ENCODE peak calls at places on chromosome 21, in six cellular contexts. C is neuronal stem cell, G is caudate nucleus, B is HepG2, T is right lobe of liver, X is mesenchymal stem cell. F is an unnamed sample.

GRCh38 chr21:32800056-32800455 is 28.5 kb upstream of the PAXBP1 start:
- DNase-seq in C (no peak), G (no peak), B (no peak), T (no peak), X (no peak), F (no peak)

GRCh38 chr21:44898851-44899767 is 21.6 kb downstream of the ITGB2 start:
- DNase-seq in C (no peak), G (no peak), B (no peak), T (peak; percentile 19), X (no peak), F (peak; percentile 54)

GRCh38 chr21:36927718-36928117 is 38.8 kb downstream of the HLCS start:
- DNase-seq in C (peak; percentile 72), G (peak; percentile 57), B (peak; percentile 56), T (peak; percentile 85), X (peak; percentile 77), F (peak; percentile 77)

GRCh38 chr21:36783612-36784383 is 84.9 kb downstream of the SIM2 start:
- DNase-seq in C (no peak), G (no peak), B (peak; percentile 12), T (no peak), X (peak; percentile 18), F (no peak)

GRCh38 chr21:20882462-20883415 is 115.5 kb upstream of the NCAM2 start:
- DNase-seq in C (peak; percentile 44), G (peak; percentile 18), B (no peak), T (no peak), X (peak; percentile 31), F (no peak)

GRCh38 chr21:16071082-16071481 is 341.3 kb downstream of the USP25 start:
- DNase-seq in C (no peak), G (peak; percentile 88), B (no peak), T (no peak), X (no peak), F (no peak)

GRCh38 chr21:14589855-14590563 is 43.9 kb upstream of the SAMSN1 start:
- DNase-seq in C (no peak), G (no peak), B (no peak), T (no peak), X (no peak), F (peak; percentile 26)

GRCh38 chr21:15809818-15810217 is 80.0 kb downstream of the USP25 start:
- DNase-seq in C (no peak), G (no peak), B (no peak), T (no peak), X (peak; percentile 49), F (no peak)

GRCh38 chr21:44424608-44425306 is 30.6 kb upstream of the LRRC3 start:
- DNase-seq in C (no peak), G (no peak), B (no peak), T (peak; percentile 20), X (no peak), F (no peak)

GRCh38 chr21:31988492-31989285 is 115.9 kb downstream of the HUNK start:
- DNase-seq in C (no peak), G (no peak), B (no peak), T (no peak), X (peak; percentile 12), F (no peak)

GRCh38 chr21:40562603-40563002 is 284.4 kb downstream of the DSCAM start:
- DNase-seq in C (no peak), G (no peak), B (no peak), T (no peak), X (no peak), F (no peak)

GRCh38 chr21:41752231-41752681 is 14.6 kb downstream of the RIPK4 start:
- DNase-seq in C (no peak), G (no peak), B (no peak), T (no peak), X (peak; percentile 27), F (no peak)
- H3K27ac ChIP-seq in C (no peak overlapping the region), G (no peak overlapping the region), B (peak overlapping the region; percentile 45), T (no peak overlapping the region), X (peak overlapping the region; percentile 7), F (no peak overlapping the region)

GRCh38 chr21:26844258-26845065 is 747 bp downstream of the ADAMTS1 start:
- DNase-seq in C (peak; percentile 44), G (peak; percentile 58), B (no peak), T (peak; percentile 51), X (peak; percentile 63), F (no peak)

GRCh38 chr21:26843912-26844257 is 1.3 kb downstream of the ADAMTS1 start:
- DNase-seq in C (peak; percentile 35), G (peak; percentile 23), B (no peak), T (no peak), X (peak; percentile 61), F (no peak)

GRCh38 chr21:26845066-26845749 is at the start of gene ADAMTS1:
- DNase-seq in C (peak; percentile 88), G (peak; percentile 93), B (peak; percentile 4), T (peak; percentile 87), X (peak; percentile 95), F (no peak)

GRCh38 chr21:26846036-26846931 is 1.1 kb upstream of the ADAMTS1 start:
- DNase-seq in C (peak; percentile 58), G (peak; percentile 72), B (no peak), T (peak; percentile 78), X (peak; percentile 87), F (peak; percentile 9)

GRCh38 chr21:26845750-26846035 is 484 bp upstream of the ADAMTS1 start:
- DNase-seq in C (no peak), G (no peak), B (no peak), T (no peak), X (no peak), F (no peak)
- H3K27ac ChIP-seq in C (peak overlapping the region; percentile 88), G (peak overlapping the region; percentile 97), B (no peak overlapping the region), T (peak overlapping the region; percentile 85), X (peak overlapping the region; percentile 96), F (peak overlapping the region; percentile 88)

GRCh38 chr21:34983680-34984086 is 65.4 kb downstream of the RUNX1 start:
- DNase-seq in C (no peak), G (no peak), B (no peak), T (no peak), X (peak; percentile 73), F (no peak)
- H3K27ac ChIP-seq in C (no peak overlapping the region), G (no peak overlapping the region), B (no peak overlapping the region), T (no peak overlapping the region), X (peak overlapping the region; percentile 70), F (no peak overlapping the region)

GRCh38 chr21:39083377-39084008 is 99.8 kb downstream of the PSMG1 start:
- DNase-seq in C (no peak), G (no peak), B (no peak), T (peak; percentile 76), X (peak; percentile 54), F (peak; percentile 36)
- H3K27ac ChIP-seq in C (no peak overlapping the region), G (no peak overlapping the region), B (peak overlapping the region; percentile 43), T (peak overlapping the region; percentile 79), X (no peak overlapping the region), F (peak overlapping the region; percentile 71)

GRCh38 chr21:45993210-45994085 is 11.9 kb downstream of the COL6A1 start:
- DNase-seq in C (no peak), G (no peak), B (no peak), T (peak; percentile 18), X (no peak), F (no peak)

GRCh38 chr21:45994086-45994661 is 12.6 kb downstream of the COL6A1 start:
- DNase-seq in C (no peak), G (no peak), B (no peak), T (peak; percentile 10), X (no peak), F (no peak)

GRCh38 chr21:45995686-45996179 is 14.2 kb downstream of the COL6A1 start:
- DNase-seq in C (no peak), G (no peak), B (no peak), T (peak; percentile 21), X (no peak), F (no peak)

GRCh38 chr21:45996311-45997204 is 15.0 kb downstream of the COL6A1 start:
- DNase-seq in C (no peak), G (no peak), B (no peak), T (peak; percentile 15), X (no peak), F (no peak)

DNA sequence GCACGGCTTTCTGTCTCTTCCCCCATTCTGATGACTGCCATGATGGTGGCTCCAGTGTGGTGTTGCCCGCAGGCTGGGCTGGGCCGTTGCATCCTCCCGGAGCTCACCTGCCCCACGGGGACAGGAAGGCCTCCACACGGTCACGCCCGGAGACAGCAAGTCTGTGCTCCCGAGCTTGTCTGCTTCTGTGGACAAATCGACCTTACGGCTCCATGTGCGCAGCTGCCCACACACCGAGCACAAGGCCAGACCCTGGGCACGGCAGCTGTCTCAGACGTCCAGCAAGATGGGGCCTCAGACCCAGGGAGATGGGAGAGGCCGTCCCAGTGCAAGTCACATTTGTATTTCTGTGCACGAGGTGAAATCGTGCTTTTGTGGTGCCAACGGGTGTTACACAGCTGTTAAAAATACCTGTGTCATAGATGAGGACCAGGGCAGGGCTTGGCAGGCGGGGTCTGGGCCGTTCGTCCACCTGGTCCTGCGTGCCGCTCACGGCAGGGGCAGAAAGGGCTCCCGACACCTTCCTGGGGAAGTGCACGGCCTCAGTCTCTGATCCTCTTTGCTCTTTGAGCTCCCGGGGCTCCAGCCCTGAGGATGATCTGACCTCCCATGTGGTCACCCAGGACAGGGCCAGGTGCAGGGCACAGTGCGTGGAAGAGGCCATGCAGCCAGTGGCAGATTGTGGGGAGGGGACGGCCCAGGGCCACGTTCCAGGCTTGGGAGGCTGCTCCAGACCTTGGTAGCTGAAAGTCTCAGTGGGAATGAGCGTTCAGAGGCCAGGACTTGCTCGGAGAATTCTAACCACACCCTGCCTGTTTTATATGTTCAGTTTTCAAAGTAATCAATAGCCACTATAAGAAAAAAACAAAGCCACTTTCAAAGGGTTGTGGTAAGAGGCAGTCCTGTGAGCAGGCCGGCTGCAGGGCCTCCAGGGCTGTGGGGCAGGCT is 13.4 kb downstream of the COL6A1 start:
- DNase-seq in C (no peak), G (no peak), B (no peak), T (peak; percentile 14), X (no peak), F (no peak)
- H3K27ac ChIP-seq in C (no peak overlapping the region), G (no peak overlapping the region), B (no peak overlapping the region), T (no peak overlapping the region), X (no peak overlapping the region), F (no peak overlapping the region)

F was measured in small intestine.